ENCODE peak calls at places on chromosomes 11 and 22, in four cellular contexts. H is ovary, D is suprapubic skin, Y is body of pancreas. E is an unnamed sample. For H3K4me1, the result is how much of the 10 kb centered on the place peaks cover.

GRCh38 chr22:47929073-47929472 is 1166.6 kb downstream of the TBC1D22A start:
- DNase-seq in H (no peak), Y (no peak), D (no peak), E (no peak)

GRCh38 chr11:14519692-14520085 is 497 bp downstream of the PSMA1 start:
- DNase-seq in H (no peak), Y (no peak), D (no peak), E (peak)

GRCh38 chr22:30386960-30387848 is at the start of gene RNF215:
- DNase-seq in Y (peak), D (peak), H (peak), E (peak)

GRCh38 chr11:8567597-8568198 is 26.3 kb downstream of the STK33 start:
- DNase-seq in H (no peak), Y (no peak), D (no peak), E (no peak)

GRCh38 chr11:8597182-8597581 is 3.2 kb upstream of the STK33 start:
- DNase-seq in D (no peak), Y (no peak), H (no peak), E (no peak)

GRCh38 chr11:129451524-129451923 is 75.9 kb downstream of the BARX2 start:
- DNase-seq in Y (no peak), H (no peak), D (no peak), E (no peak)

GRCh38 chr22:50207383-50208031 is 6.7 kb downstream of the SELENOO start:
- DNase-seq in H (no peak), Y (no peak), D (no peak), E (no peak)

GRCh38 chr11:109945626-109946321 is 147.4 kb upstream of the ZC3H12C start:
- DNase-seq in D (no peak), Y (no peak), H (no peak), E (no peak)

GRCh38 chr11:77071671-77072605 is 5.2 kb downstream of the CAPN5 start:
- DNase-seq in H (peak), D (peak), Y (no peak), E (peak)

GRCh38 chr11:121479839-121480238 is 27.1 kb upstream of the SORL1-AS1 start:
- DNase-seq in Y (no peak), H (no peak), D (no peak), E (no peak)

GRCh38 chr11:119052163-119052814 is 4.7 kb downstream of the HYOU1 start:
- DNase-seq in H (no peak), Y (no peak), D (no peak), E (no peak)

GRCh38 chr11:32610926-32611325 is 27.3 kb downstream of the EIF3M start:
- DNase-seq in D (no peak), H (no peak), Y (no peak), E (no peak)

GRCh38 chr11:68309621-68310185 is 2.7 kb upstream of the LRP5 start:
- DNase-seq in H (no peak), Y (no peak), D (no peak), E (no peak)

GRCh38 chr11:19315511-19315910 is 74.8 kb upstream of the E2F8 start:
- DNase-seq in D (no peak), Y (no peak), H (no peak), E (no peak)

GRCh38 chr22:31095637-31096249 is 11.6 kb downstream of the SELENOM start:
- DNase-seq in Y (no peak), H (peak), D (no peak), E (no peak)

GRCh38 chr11:62505112-62505783 is 41.4 kb downstream of the AHNAK start:
- DNase-seq in H (no peak), D (no peak), Y (no peak), E (no peak)

GRCh38 chr11:62507023-62507422 is 39.6 kb downstream of the AHNAK start:
- DNase-seq in Y (no peak), D (no peak), H (no peak), E (no peak)

GRCh38 chr11:62505784-62506145 is 40.8 kb downstream of the AHNAK start:
- DNase-seq in Y (no peak), D (no peak), H (peak), E (no peak)

GRCh38 chr11:62506413-62506940 is 40.1 kb downstream of the AHNAK start:
- DNase-seq in D (no peak), Y (no peak), H (no peak), E (no peak)

GRCh38 chr11:62508336-62509058 is 38.1 kb downstream of the AHNAK start:
- DNase-seq in D (peak), H (peak), Y (peak), E (peak)
- H3K4me1 ChIP-seq in D (half or more), H (under half), Y (under half), E (under half)

GRCh38 chr11:107836811-107837210 is 21.8 kb downstream of the SLC35F2 start:
- DNase-seq in D (no peak), Y (no peak), H (no peak), E (no peak)

GRCh38 chr11:107830915-107831540 is 27.6 kb downstream of the SLC35F2 start:
- DNase-seq in D (no peak), Y (peak), H (no peak), E (no peak)

GRCh38 chr11:107840120-107840479 is 18.5 kb downstream of the SLC35F2 start:
- DNase-seq in D (peak), H (no peak), Y (no peak), E (no peak)

DNA sequence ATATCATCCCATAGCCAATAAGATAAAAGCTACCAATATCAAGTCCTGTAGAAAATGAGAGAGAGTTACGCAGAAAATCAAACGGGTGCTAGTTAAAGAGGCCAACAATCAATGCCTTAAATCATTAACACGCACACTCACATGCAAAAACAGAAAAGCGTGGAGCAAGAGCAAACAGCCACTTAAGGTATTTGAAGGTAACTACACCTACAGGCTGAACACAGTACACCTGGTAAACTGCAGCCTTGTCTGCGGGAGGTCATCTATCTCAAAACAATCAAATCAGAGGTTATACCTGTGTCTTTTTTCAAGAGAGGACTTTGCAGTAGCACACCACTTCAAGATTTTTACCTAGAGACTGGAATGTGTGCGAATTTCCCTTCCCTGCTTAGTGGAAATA is 23.6 kb downstream of the SLC35F2 start:
- DNase-seq in H (no peak), D (no peak), Y (no peak), E (no peak)
- TF ChIP-seq CTCF in H (no peak), D (no peak), Y (no peak), E (no peak)

DNA sequence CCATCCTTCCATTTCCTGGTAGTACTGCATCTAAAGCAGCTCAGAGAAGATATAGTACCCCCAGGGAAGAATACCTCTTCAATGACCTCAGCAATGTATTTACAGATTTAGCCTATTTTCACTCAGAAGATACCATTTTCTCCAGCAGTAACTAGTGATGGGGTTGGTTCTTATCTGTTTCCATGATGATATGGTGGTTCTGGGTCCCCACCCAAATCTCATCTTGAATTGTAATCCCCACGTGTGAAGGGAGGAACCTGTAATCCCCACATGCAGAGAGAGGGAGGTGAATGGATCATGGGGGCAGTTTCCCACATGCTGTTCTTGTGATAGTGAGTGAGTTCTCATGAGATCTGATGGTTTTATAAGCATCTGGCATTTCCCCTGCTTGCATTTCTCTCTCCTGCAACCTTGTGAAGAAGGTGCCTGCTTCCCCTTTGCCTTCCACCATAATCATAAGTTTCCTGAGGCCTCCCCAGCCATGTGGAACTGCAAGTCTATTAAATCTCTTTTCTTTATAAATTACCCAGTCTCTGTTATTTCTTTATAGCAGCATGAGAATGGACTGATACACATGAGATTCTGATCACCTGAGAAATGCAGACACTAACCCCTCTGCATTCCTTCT is 139.2 kb downstream of the CCDC81 start:
- DNase-seq in H (no peak), Y (no peak), D (no peak), E (no peak)
- H3K4me1 ChIP-seq in H (under half), Y (under half), D (under half), E (under half)

DNA sequence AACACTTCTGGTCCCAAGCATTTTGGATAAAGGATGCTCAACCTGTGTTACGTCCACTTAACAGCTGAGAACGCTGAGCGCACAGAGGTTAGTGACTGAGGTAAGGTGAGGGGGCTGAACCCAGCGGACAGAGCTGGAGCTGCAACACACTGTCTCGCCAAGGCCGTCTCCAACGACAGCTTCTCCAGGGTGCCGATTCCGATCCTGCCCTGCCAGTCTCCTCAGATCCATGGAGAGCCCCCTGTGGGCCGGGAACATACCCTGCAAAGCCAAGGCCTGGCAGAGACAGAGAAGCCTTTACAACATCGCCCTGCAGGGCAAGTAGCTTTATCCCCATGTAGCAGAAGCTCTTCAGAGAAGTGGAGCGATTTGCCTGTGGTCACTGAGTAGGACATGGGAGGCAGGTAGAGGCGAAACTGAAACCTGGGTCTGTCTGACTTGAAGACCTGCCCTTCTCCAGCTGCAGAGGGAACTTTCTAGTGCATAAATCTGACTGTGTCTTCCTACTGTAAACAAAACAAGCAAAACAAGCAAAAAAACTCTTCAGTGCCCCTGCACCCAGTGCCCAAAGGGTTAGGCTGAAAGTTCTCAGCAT is 72.8 kb downstream of the SCUBE1 start:
- DNase-seq in D (no peak), H (no peak), Y (no peak), E (no peak)
- TF ChIP-seq CTCF in D (no peak), H (no peak), Y (no peak), E (no peak)

DNA sequence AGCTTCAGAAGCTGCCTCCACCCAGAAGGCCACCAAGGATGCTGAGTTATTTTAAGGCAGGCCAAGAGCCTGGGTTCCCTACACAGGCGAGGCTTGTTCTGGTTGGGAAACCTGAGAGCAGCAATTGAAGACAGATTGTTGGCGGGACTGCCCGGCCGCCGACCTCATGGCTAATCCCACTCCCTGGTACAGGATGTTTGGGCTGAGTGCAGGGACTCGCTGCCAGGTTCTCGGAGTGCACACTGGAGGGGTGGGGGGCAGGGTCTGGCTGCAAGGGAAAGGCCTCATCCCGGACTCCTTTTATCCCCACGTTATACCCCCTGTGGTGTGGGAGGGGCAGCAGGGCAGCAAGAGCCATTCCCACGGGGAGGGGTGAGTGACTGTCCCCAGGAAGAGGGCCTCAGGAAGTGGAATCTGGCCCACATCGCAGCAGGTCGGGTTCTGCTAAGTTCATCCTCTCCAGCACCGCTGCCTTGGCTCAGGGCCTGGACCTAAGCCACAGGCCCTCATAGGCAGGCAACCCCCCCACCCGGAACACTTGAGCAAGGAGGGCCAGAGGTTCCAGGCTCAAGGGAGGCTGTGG is 43.5 kb upstream of the PRR5 start:
- DNase-seq in Y (no peak), D (peak), H (no peak), E (no peak)
- H3K4me1 ChIP-seq in Y (under half), D (under half), H (under half), E (under half)

GRCh38 chr22:22773979-22774738 is 113.5 kb upstream of the IGLL5 start:
- DNase-seq in Y (no peak), H (no peak), D (no peak), E (no peak)
- TF ChIP-seq CTCF in Y (no peak), H (no peak), D (no peak), E (no peak)

GRCh38 chr11:122721964-122722266 is 66.4 kb downstream of the UBASH3B start:
- DNase-seq in H (no peak), D (no peak), Y (no peak), E (no peak)

GRCh38 chr11:122720482-122720881 is 65.0 kb downstream of the UBASH3B start:
- DNase-seq in D (no peak), Y (no peak), H (no peak), E (no peak)

GRCh38 chr11:122723106-122723505 is 67.6 kb downstream of the UBASH3B start:
- DNase-seq in D (no peak), Y (no peak), H (no peak), E (no peak)

GRCh38 chr11:122723576-122723975 is 68.1 kb downstream of the UBASH3B start:
- DNase-seq in Y (no peak), D (no peak), H (no peak), E (no peak)

DNA sequence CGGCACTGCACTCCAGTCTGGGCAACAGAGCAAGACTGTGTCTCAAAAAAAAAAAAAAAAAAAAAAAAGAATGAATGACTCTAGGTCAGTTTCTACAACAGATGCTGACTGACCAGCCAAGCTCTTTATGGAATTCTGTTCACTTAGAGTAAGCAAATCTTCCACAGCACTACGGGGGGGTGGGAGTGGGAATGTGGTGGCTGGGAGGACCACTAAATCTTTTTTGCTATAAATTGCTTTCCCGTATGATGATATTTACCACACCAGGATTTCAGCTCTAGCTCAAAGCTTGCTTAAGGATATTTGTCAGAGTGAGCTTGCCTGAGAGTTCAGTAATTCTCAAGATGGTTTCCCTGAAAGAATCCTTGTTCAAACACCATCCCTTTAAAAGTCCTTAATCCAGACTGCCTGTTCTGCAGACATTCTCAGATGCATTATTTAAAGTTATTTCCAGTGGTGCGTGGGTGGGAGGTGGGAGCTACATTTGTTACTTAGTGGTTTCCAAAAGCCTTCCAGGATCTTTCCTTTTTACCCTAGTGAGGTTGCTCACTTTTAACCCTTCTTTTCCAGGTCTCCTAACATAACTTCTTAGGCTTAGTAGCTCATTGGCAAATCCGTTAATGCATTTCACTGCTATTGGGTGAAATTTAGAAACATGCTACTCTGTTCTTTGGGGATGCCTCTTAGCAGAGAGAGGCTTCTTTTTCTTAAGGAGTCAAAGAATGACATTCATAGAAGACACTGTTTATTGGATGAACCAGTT is 65.9 kb downstream of the UBASH3B start:
- DNase-seq in D (no peak), H (no peak), Y (no peak), E (no peak)
- H3K4me1 ChIP-seq in D (under half), H (under half), Y (under half), E (under half)

GRCh38 chr11:63879598-63879997 is 37.4 kb downstream of the RCOR2 start:
- DNase-seq in Y (no peak), H (no peak), D (no peak), E (no peak)
- TF ChIP-seq CTCF in Y (no peak), H (no peak), D (no peak), E (no peak)

GRCh38 chr22:41932353-41932752 is 5.7 kb upstream of the TNFRSF13C start:
- DNase-seq in D (peak), Y (no peak), H (no peak), E (no peak)
- H3K4me1 ChIP-seq in D (under half), Y (under half), H (under half), E (under half)

DNA sequence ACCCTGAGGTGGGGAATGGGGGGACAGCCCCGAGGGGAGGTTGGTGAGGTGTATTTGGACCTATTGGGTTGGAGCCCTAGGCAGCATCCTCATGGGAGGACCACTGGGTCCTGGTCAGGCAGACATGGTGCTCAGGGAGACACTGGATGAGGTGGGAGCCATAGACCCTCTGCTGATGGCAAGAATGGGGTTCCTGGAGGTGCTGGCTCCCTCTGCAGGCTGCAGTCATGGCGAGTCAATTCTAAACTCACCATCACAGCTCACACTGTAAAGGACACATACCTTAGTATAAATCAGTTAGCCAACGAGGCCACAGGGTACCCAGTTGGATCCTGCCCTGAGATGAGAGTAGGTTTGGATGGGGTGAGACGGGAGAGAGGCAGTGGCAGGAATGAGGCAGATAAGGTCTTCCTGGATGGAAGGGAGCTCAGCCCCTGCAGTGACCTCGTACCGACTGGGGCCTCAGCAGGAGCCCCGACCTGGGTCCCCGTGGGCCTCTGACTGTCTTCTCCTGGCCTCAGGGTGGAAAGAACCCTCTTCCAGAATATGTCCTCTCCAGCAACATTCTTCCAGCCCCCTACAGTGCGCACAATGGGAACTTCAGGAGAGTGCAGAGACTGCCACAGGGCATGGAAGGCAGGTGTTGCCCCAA is 1.7 kb upstream of the GAB4 start:
- DNase-seq in H (no peak), Y (no peak), D (no peak), E (no peak)
- TF ChIP-seq CTCF in H (no peak), Y (no peak), D (no peak), E (no peak)

E was measured in adrenal gland.